ENCODE peak calls at places on chromosomes 6 and 20, in nine cellular contexts. One of them, this sample, is unnamed. For H3K4me1, the result is how much of the 10 kb centered on the place peaks cover.

GRCh38 chr20:47719211-47719610 is 66.1 kb downstream of the SULF2 start:
- DNase-seq in A549: no peak
- DNase-seq in psoas muscle: no peak
- DNase-seq in esophagus squamous epithelium: no peak
- DNase-seq in right cardiac atrium: no peak
- DNase-seq in RWPE2: no peak
- DNase-seq in small intestine: no peak
- DNase-seq in heart right ventricle: no peak
- DNase-seq in HCT116: no peak
- DNase-seq in this sample: no peak

GRCh38 chr20:58141971-58142842 is 86.2 kb downstream of the ANKRD60 start:
- DNase-seq in A549: no peak
- DNase-seq in psoas muscle: no peak
- DNase-seq in esophagus squamous epithelium: no peak
- DNase-seq in right cardiac atrium: no peak
- DNase-seq in RWPE2: peak
- DNase-seq in small intestine: no peak
- DNase-seq in heart right ventricle: no peak
- DNase-seq in HCT116: no peak
- DNase-seq in this sample: no peak

GRCh38 chr6:43196337-43196736 is 14.3 kb downstream of the CUL9 start:
- DNase-seq in A549: no peak
- DNase-seq in psoas muscle: no peak
- DNase-seq in esophagus squamous epithelium: no peak
- DNase-seq in right cardiac atrium: no peak
- DNase-seq in RWPE2: no peak
- DNase-seq in small intestine: no peak
- DNase-seq in heart right ventricle: no peak
- DNase-seq in HCT116: no peak
- DNase-seq in this sample: no peak

GRCh38 chr20:51749674-51750036 is 18.5 kb downstream of the ATP9A start:
- DNase-seq in A549: peak
- DNase-seq in psoas muscle: no peak
- DNase-seq in esophagus squamous epithelium: no peak
- DNase-seq in right cardiac atrium: no peak
- DNase-seq in RWPE2: no peak
- DNase-seq in small intestine: no peak
- DNase-seq in heart right ventricle: no peak
- DNase-seq in HCT116: no peak
- DNase-seq in this sample: peak

GRCh38 chr20:54097236-54097529 is 26.8 kb upstream of the BCAS1 start:
- DNase-seq in A549: no peak
- DNase-seq in psoas muscle: no peak
- DNase-seq in esophagus squamous epithelium: no peak
- DNase-seq in right cardiac atrium: no peak
- DNase-seq in RWPE2: no peak
- DNase-seq in small intestine: no peak
- DNase-seq in heart right ventricle: no peak
- DNase-seq in HCT116: no peak
- DNase-seq in this sample: no peak

GRCh38 chr6:7047966-7048365 is 59.8 kb upstream of the RREB1 start:
- DNase-seq in A549: peak
- DNase-seq in psoas muscle: no peak
- DNase-seq in esophagus squamous epithelium: no peak
- DNase-seq in right cardiac atrium: no peak
- DNase-seq in RWPE2: no peak
- DNase-seq in small intestine: no peak
- DNase-seq in heart right ventricle: no peak
- DNase-seq in HCT116: no peak
- DNase-seq in this sample: no peak

GRCh38 chr6:21138359-21139094 is 455.0 kb upstream of the SOX4 start:
- DNase-seq in A549: no peak
- DNase-seq in psoas muscle: no peak
- DNase-seq in esophagus squamous epithelium: no peak
- DNase-seq in right cardiac atrium: no peak
- DNase-seq in RWPE2: no peak
- DNase-seq in small intestine: peak
- DNase-seq in heart right ventricle: no peak
- DNase-seq in HCT116: no peak
- DNase-seq in this sample: no peak

GRCh38 chr6:106630366-106630765 is 988 bp downstream of the QRSL1 start:
- DNase-seq in A549: peak
- DNase-seq in psoas muscle: no peak
- DNase-seq in esophagus squamous epithelium: no peak
- DNase-seq in right cardiac atrium: no peak
- DNase-seq in RWPE2: no peak
- DNase-seq in small intestine: peak
- DNase-seq in heart right ventricle: no peak
- DNase-seq in HCT116: no peak
- DNase-seq in this sample: no peak

GRCh38 chr6:4930025-4930692 is 73.7 kb downstream of the RPP40 start:
- DNase-seq in A549: no peak
- DNase-seq in psoas muscle: no peak
- DNase-seq in esophagus squamous epithelium: no peak
- DNase-seq in right cardiac atrium: no peak
- DNase-seq in RWPE2: no peak
- DNase-seq in small intestine: no peak
- DNase-seq in heart right ventricle: no peak
- DNase-seq in HCT116: no peak
- DNase-seq in this sample: no peak

GRCh38 chr6:156992396-156992795 is 215.2 kb downstream of the ARID1B start:
- DNase-seq in A549: no peak
- DNase-seq in psoas muscle: no peak
- DNase-seq in esophagus squamous epithelium: no peak
- DNase-seq in right cardiac atrium: peak
- DNase-seq in RWPE2: no peak
- DNase-seq in small intestine: no peak
- DNase-seq in heart right ventricle: peak
- DNase-seq in HCT116: no peak
- DNase-seq in this sample: no peak

GRCh38 chr6:107290491-107290890 is 168.9 kb downstream of the PDSS2 start:
- DNase-seq in A549: no peak
- DNase-seq in psoas muscle: no peak
- DNase-seq in esophagus squamous epithelium: no peak
- DNase-seq in right cardiac atrium: no peak
- DNase-seq in RWPE2: no peak
- DNase-seq in small intestine: no peak
- DNase-seq in heart right ventricle: no peak
- DNase-seq in HCT116: no peak
- DNase-seq in this sample: no peak

GRCh38 chr20:48332555-48332954 is 495.2 kb downstream of the PREX1 start:
- DNase-seq in A549: no peak
- DNase-seq in psoas muscle: no peak
- DNase-seq in esophagus squamous epithelium: no peak
- DNase-seq in right cardiac atrium: no peak
- DNase-seq in RWPE2: no peak
- DNase-seq in small intestine: no peak
- DNase-seq in heart right ventricle: no peak
- DNase-seq in HCT116: no peak
- DNase-seq in this sample: no peak

GRCh38 chr6:154245542-154245941 is 111.1 kb downstream of the IPCEF1 start:
- DNase-seq in A549: no peak
- DNase-seq in psoas muscle: no peak
- DNase-seq in esophagus squamous epithelium: no peak
- DNase-seq in right cardiac atrium: no peak
- DNase-seq in RWPE2: no peak
- DNase-seq in small intestine: no peak
- DNase-seq in heart right ventricle: no peak
- DNase-seq in HCT116: no peak
- DNase-seq in this sample: no peak

GRCh38 chr6:154249499-154250298 is 106.9 kb downstream of the IPCEF1 start:
- DNase-seq in A549: no peak
- DNase-seq in psoas muscle: no peak
- DNase-seq in esophagus squamous epithelium: no peak
- DNase-seq in right cardiac atrium: no peak
- DNase-seq in RWPE2: no peak
- DNase-seq in small intestine: peak
- DNase-seq in heart right ventricle: no peak
- DNase-seq in HCT116: no peak
- DNase-seq in this sample: no peak

GRCh38 chr6:154243793-154244768 is 112.5 kb downstream of the IPCEF1 start:
- DNase-seq in A549: no peak
- DNase-seq in psoas muscle: no peak
- DNase-seq in esophagus squamous epithelium: no peak
- DNase-seq in right cardiac atrium: no peak
- DNase-seq in RWPE2: no peak
- DNase-seq in small intestine: no peak
- DNase-seq in heart right ventricle: no peak
- DNase-seq in HCT116: no peak
- DNase-seq in this sample: no peak

GRCh38 chr6:154246723-154247118 is 109.9 kb downstream of the IPCEF1 start:
- DNase-seq in A549: no peak
- DNase-seq in psoas muscle: no peak
- DNase-seq in esophagus squamous epithelium: no peak
- DNase-seq in right cardiac atrium: no peak
- DNase-seq in RWPE2: no peak
- DNase-seq in small intestine: no peak
- DNase-seq in heart right ventricle: no peak
- DNase-seq in HCT116: no peak
- DNase-seq in this sample: no peak

DNA sequence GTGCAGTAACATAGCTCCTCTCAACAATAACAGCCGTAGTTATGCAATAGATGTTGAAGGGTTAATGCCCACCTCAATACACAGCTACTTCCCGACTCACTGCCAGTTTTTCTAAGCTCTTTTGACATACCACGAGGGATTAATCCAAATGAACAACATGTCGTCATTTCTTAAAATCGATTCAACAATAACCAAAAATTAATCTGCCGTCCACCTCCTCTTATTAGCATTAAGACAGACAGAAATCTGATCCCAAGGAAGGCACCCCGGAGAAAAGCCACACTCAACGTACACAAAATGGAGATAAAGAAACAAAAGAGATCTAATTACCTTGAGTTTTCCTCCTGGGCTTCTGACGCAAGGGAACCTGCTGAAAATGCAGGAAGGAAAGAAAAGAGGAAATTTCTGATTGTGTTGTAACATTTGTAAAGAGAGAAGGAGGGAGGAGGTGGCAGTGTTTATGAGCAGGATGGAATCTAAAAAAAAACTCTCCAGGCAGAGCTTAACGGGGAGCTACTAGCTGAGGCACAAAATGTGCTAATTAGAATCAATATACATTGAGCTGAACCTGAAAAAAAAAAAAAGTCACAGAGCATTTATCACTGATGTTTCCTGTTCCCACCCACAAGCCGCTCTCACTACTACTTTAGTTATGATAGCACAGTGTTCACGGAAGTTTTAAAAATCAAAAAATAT is 109.3 kb downstream of the IPCEF1 start:
- DNase-seq in A549: no peak
- DNase-seq in psoas muscle: no peak
- DNase-seq in esophagus squamous epithelium: no peak
- DNase-seq in right cardiac atrium: no peak
- DNase-seq in RWPE2: no peak
- DNase-seq in small intestine: peak
- DNase-seq in heart right ventricle: no peak
- DNase-seq in HCT116: no peak
- DNase-seq in this sample: no peak
- H3K4me1 ChIP-seq in A549: under half
- H3K4me1 ChIP-seq in psoas muscle: under half
- H3K4me1 ChIP-seq in esophagus squamous epithelium: under half
- H3K4me1 ChIP-seq in right cardiac atrium: under half
- H3K4me1 ChIP-seq in RWPE2: under half
- H3K4me1 ChIP-seq in small intestine: under half
- H3K4me1 ChIP-seq in heart right ventricle: under half
- H3K4me1 ChIP-seq in HCT116: under half
- H3K4me1 ChIP-seq in this sample: under half

GRCh38 chr6:1613631-1614447 is 4.1 kb downstream of the FOXC1 start:
- DNase-seq in A549: no peak
- DNase-seq in psoas muscle: peak
- DNase-seq in esophagus squamous epithelium: no peak
- DNase-seq in right cardiac atrium: peak
- DNase-seq in RWPE2: peak
- DNase-seq in small intestine: no peak
- DNase-seq in heart right ventricle: no peak
- DNase-seq in HCT116: no peak
- DNase-seq in this sample: no peak
- H3K27ac ChIP-seq in A549: peak
- H3K27ac ChIP-seq in psoas muscle: no peak
- H3K27ac ChIP-seq in esophagus squamous epithelium: peak
- H3K27ac ChIP-seq in right cardiac atrium: peak
- H3K27ac ChIP-seq in RWPE2: no peak
- H3K27ac ChIP-seq in small intestine: no peak
- H3K27ac ChIP-seq in heart right ventricle: peak
- H3K27ac ChIP-seq in HCT116: no peak
- H3K27ac ChIP-seq in this sample: peak

DNA sequence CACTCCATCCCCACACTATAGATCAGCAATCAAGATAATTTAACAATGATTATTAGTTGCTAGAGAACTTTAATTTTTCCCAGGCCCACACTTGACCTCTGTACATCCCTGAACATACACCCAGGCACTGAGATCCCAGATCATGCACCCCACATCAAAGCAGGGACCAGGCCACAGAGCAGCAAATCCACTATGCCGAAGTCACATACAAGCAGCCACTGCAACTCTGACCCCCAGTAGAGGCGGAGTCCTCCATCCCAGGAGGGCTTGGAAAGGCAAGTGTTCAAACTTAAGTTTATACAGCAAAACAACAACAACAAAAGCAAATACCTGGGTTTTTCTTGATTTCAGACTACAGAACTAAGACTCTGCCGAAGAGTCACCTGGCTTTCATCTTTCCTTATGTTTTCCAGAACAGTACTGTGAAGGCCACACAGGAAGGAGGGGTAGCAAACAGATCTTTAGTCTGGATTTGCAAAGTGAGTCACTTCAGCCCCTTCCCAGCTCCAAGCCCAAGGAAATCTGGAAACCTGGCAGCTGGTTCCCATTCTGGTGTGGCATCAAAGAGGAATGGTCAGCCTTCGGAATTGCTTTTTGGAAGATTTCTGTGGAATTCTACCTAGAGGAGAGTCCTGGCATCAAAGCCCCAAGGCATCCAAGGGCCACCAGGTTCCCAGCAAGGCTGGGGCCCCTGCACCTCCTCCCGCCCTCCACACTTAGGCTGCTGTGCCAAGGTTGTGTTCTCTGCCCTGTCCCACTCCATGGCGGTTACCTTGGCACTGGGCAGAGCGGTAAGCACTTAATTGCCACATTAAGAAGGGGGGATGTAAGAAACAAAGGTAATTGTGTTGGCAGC is 7.3 kb downstream of the JAG1 start:
- DNase-seq in A549: no peak
- DNase-seq in psoas muscle: no peak
- DNase-seq in esophagus squamous epithelium: no peak
- DNase-seq in right cardiac atrium: no peak
- DNase-seq in RWPE2: no peak
- DNase-seq in small intestine: no peak
- DNase-seq in heart right ventricle: no peak
- DNase-seq in HCT116: no peak
- DNase-seq in this sample: no peak
- H3K4me1 ChIP-seq in A549: half or more
- H3K4me1 ChIP-seq in psoas muscle: under half
- H3K4me1 ChIP-seq in esophagus squamous epithelium: under half
- H3K4me1 ChIP-seq in right cardiac atrium: under half
- H3K4me1 ChIP-seq in RWPE2: half or more
- H3K4me1 ChIP-seq in small intestine: under half
- H3K4me1 ChIP-seq in heart right ventricle: half or more
- H3K4me1 ChIP-seq in HCT116: under half
- H3K4me1 ChIP-seq in this sample: half or more

DNA sequence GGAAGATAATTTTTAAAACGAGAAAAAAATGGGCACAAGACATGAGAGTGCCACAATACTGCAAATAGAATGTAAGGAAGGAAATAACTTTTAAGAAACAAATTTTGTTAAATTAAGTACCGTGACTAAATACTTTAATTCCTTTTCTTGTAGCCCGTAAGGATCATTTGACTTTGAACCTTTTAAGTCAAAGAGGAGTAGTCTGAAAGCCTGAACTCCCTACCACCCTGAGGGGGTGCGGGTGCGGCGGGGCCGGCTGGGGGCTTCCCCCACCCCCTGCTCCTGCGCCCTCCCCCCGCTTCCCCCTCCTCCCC is 231 bp upstream of the PHACTR2 start:
- DNase-seq in A549: no peak
- DNase-seq in psoas muscle: no peak
- DNase-seq in esophagus squamous epithelium: no peak
- DNase-seq in right cardiac atrium: no peak
- DNase-seq in RWPE2: no peak
- DNase-seq in small intestine: no peak
- DNase-seq in heart right ventricle: no peak
- DNase-seq in HCT116: no peak
- DNase-seq in this sample: no peak
- H3K27ac ChIP-seq in A549: peak
- H3K27ac ChIP-seq in psoas muscle: peak
- H3K27ac ChIP-seq in esophagus squamous epithelium: peak
- H3K27ac ChIP-seq in right cardiac atrium: no peak
- H3K27ac ChIP-seq in RWPE2: peak
- H3K27ac ChIP-seq in small intestine: no peak
- H3K27ac ChIP-seq in heart right ventricle: peak
- H3K27ac ChIP-seq in HCT116: no peak
- H3K27ac ChIP-seq in this sample: peak

This sample was measured in keratinocyte.